ENCODE peak calls at places on chromosome 1, in five cellular contexts. F is stomach, X is MM.1S, Y is IMR-90, N is tibial artery. L is an unnamed sample.

GRCh38 chr1:35901235-35901634 is 18.2 kb downstream of the AGO1 start:
- DNase-seq in F (no peak), Y (no peak), N (no peak), X (no peak), L (no peak)

GRCh38 chr1:172399369-172400072 is 21.0 kb upstream of the C1orf105 start:
- DNase-seq in F (peak), N (peak), Y (peak), X (peak), L (peak)

GRCh38 chr1:24535021-24535424 is 20.9 kb upstream of the NCMAP start:
- DNase-seq in X (peak), Y (no peak), F (peak), N (no peak), L (no peak)

GRCh38 chr1:66182551-66183178 is 351.3 kb upstream of the SGIP1 start:
- DNase-seq in Y (peak), F (no peak), N (no peak), X (no peak), L (peak)

GRCh38 chr1:177753655-177754054 is 216.2 kb downstream of the SEC16B start:
- DNase-seq in Y (no peak), N (no peak), F (no peak), X (no peak), L (no peak)

GRCh38 chr1:155322571-155322952 is 1.9 kb downstream of the RUSC1 start:
- DNase-seq in F (no peak), Y (peak), N (no peak), X (no peak), L (no peak)

GRCh38 chr1:110033421-110033820 is 1.0 kb upstream of the STRIP1 start:
- DNase-seq in Y (no peak), X (no peak), F (no peak), N (no peak), L (no peak)

GRCh38 chr1:190436615-190437014 is 41.0 kb downstream of the BRINP3 start:
- DNase-seq in Y (peak), F (no peak), N (no peak), X (peak), L (peak)

GRCh38 chr1:107141491-107142369 is 891 bp downstream of the NTNG1 start:
- DNase-seq in X (peak), F (no peak), Y (peak), N (no peak), L (peak)

GRCh38 chr1:112700290-112701226 is 6.4 kb downstream of the RHOC start:
- DNase-seq in X (peak), N (peak), Y (peak), F (peak), L (peak)

GRCh38 chr1:112696578-112697320 is 10.2 kb downstream of the RHOC start:
- DNase-seq in X (no peak), Y (no peak), F (no peak), N (peak), L (no peak)

GRCh38 chr1:112699425-112700144 is 7.3 kb downstream of the RHOC start:
- DNase-seq in Y (no peak), F (peak), X (no peak), N (peak), L (no peak)

GRCh38 chr1:112697781-112698201 is 9.1 kb downstream of the RHOC start:
- DNase-seq in X (no peak), N (no peak), Y (no peak), F (peak), L (no peak)

DNA sequence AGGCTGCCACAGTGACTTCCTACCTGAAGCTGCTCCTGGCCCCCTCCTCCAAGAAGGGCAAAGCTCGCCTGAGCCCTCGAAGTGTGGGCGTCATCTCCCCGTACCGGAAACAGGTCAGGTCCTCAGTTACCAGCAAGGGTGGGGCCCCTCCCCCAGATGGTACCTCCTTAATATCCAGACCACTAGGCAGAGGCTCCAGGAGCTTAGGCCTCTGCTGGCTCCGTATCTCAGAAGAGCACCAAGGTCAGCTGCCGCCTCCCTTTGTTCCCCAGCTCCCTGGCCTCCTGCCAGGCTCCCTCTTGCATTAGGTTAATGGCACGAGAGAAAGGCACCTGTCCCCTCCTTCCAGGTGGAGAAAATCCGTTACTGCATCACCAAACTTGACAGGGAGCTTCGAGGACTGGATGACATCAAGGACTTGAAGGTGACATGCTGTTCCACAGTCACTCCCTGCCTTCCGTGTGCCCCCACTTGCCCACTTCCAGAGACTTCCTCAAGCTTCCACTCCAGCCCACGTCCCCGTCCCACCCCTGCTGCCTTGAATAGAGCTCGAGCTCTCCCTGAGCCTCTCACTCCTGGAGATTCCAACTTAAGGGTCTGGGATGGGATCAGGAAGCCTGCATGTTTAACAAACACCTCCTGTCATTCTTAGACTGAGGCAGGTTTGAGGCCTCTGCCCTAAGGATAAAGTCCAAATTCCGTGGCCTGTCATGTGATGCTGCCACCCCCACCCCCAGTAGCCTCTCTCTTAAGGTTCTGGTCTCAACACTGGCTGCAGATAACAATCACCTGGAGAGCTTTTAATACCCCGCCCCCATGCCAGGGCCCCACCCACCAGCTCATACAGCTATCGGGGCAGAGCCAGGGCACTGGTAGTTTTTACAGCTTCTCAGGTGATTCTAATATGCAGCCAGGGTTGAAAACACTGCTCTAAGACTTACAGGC is 8.3 kb downstream of the RHOC start:
- DNase-seq in Y (no peak), X (no peak), N (no peak), F (peak), L (no peak)
- H3K27ac ChIP-seq in Y (no peak), X (no peak), N (peak), F (peak), L (peak)

GRCh38 chr1:238710697-238711096 is 675.7 kb upstream of the CHRM3 start:
- DNase-seq in F (no peak), N (no peak), Y (peak), X (no peak), L (no peak)
- TF ChIP-seq CTCF in F (no peak), N (no peak), Y (peak), X (peak), L (no peak)

DNA sequence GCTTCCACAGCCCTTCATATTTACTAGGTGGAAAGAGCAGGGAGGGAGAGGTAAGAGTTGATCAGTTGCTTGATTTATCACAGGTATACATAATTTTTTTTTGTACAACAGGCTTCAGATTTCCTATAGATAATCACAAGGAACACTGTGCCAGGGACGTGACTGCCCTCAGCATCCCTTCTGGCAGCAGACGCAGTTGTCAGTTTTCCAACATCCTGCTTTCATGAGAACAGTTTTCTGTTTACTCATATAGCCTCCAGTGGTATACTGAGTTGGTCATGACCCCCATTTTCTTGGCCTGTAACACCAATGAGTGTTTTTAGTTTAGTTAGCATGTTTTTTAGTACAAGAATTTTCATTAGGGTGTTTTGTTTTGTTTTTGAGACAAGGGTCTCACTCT is 37.9 kb upstream of the PTPRF start:
- DNase-seq in X (no peak), F (no peak), N (no peak), Y (peak), L (no peak)
- H3K27ac ChIP-seq in X (no peak), F (no peak), N (no peak), Y (no peak), L (no peak)

GRCh38 chr1:38964140-38964548 is 22.5 kb upstream of the RHBDL2 start:
- DNase-seq in F (no peak), X (no peak), N (no peak), Y (no peak), L (no peak)
- TF ChIP-seq CTCF in F (no peak), X (peak), N (no peak), Y (no peak), L (no peak)

GRCh38 chr1:223715710-223716103 is 3.4 kb downstream of the CAPN2 start:
- DNase-seq in X (no peak), Y (no peak), N (no peak), F (no peak), L (no peak)

GRCh38 chr1:223714849-223715709 is 2.7 kb downstream of the CAPN2 start:
- DNase-seq in F (no peak), N (peak), X (no peak), Y (peak), L (no peak)

GRCh38 chr1:223713546-223714420 is 1.4 kb downstream of the CAPN2 start:
- DNase-seq in N (no peak), F (no peak), X (no peak), Y (peak), L (no peak)

GRCh38 chr1:223712856-223713494 is 636 bp downstream of the CAPN2 start:
- DNase-seq in N (peak), Y (no peak), F (no peak), X (no peak), L (no peak)

DNA sequence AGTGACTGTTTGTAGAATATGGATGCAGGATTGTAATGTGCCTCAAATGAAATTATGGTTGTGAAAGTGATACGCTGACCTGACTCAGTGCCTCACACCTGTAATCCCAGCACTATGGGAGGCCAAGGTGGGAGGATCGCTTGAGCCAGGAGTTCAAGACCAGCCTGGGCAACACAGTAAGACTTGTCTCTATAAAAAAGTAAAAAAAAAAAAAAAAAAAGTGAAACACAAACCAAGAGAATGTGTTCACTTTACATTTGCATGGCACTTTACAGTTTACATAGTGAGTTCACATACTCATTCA is 2.0 kb downstream of the CAPN2 start:
- DNase-seq in X (no peak), Y (no peak), F (no peak), N (no peak), L (no peak)
- H3K27ac ChIP-seq in X (peak), Y (peak), F (no peak), N (peak), L (no peak)

DNA sequence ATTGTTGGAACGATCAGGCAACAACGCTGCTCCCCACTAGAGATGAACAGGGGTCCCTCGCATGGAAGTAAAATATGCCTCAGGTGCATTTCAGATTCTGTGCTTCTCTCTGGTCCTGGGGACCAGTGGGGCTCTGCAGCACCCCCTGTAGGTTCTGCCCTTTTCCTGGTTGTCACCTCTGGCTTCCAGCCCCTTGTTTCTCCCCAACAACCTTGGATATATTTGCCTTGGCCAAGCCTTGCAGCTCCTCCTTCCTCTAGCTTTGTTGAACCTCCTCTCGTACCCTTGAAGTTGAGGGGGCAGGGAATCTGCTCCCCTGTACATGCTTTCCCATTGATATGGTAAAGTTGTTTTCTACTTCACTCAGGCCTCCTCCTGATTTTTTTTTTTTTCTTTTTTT is 5.4 kb upstream of the RGSL1 start:
- DNase-seq in X (no peak), Y (no peak), F (no peak), N (no peak), L (no peak)
- TF ChIP-seq CTCF in X (peak), Y (no peak), F (no peak), N (no peak), L (no peak)

GRCh38 chr1:243601720-243602119 is 248.3 kb downstream of the AKT3 start:
- DNase-seq in X (no peak), Y (no peak), N (no peak), F (no peak), L (no peak)
- H3K27ac ChIP-seq in X (no peak), Y (no peak), N (no peak), F (no peak), L (no peak)

DNA sequence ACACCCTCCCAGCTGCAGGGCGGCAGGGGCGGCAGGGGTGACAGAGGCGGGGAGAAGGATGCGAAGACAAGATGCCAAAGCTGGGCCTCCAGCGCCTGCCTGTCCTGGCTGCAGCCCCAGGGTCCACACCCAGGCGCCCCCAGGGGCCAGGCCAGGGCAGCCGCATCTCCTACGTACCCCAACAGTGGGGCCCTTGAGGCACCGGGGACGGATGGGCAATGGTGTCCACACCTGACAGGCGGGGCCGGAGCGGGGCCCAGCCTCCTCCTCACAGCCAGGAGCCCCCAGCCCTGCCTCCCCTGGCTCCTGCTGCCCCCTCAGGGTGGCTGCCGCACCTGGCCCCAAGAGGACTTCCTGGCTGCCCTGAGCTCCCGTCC is 7.2 kb downstream of the B3GALT6 start:
- DNase-seq in F (no peak), Y (no peak), X (no peak), N (no peak), L (no peak)
- TF ChIP-seq CTCF in F (no peak), Y (no peak), X (no peak), N (no peak), L (no peak)